ENCODE peak calls at places on chromosomes 1 and 21, in five cellular contexts. J is SK-N-SH; M is GM12878; O is effector memory CD4-positive, alpha-beta T cell; X is thyroid gland. H is an unnamed sample. For H3K4me1, the result is how much of the 10 kb centered on the place peaks cover.

GRCh38 chr1:207817778-207818751 is 66.2 kb downstream of the CD46 start:
- DNase-seq in M (no peak), J (no peak), X (no peak), O (no peak), H (no peak)

GRCh38 chr1:173867753-173868265 is at the start of gene GAS5:
- DNase-seq in J (no peak), M (peak), X (peak), O (peak), H (peak)

GRCh38 chr1:41681331-41682136 is 197.1 kb upstream of the EDN2 start:
- DNase-seq in X (no peak), O (no peak), M (no peak), J (no peak), H (no peak)

GRCh38 chr1:44733365-44733764 is 2.4 kb upstream of the RNU5D-1 start:
- DNase-seq in O (no peak), J (no peak), X (no peak), M (no peak), H (no peak)

GRCh38 chr1:68198752-68199151 is 33.6 kb downstream of the WLS start:
- DNase-seq in O (no peak), J (no peak), M (no peak), X (no peak), H (no peak)

GRCh38 chr1:54224233-54224632 is 24.3 kb downstream of the MRPL37 start:
- DNase-seq in O (no peak), X (no peak), J (no peak), M (no peak), H (no peak)

GRCh38 chr1:230730979-230731378 is 16.2 kb upstream of the CAPN9 start:
- DNase-seq in X (no peak), O (no peak), J (no peak), M (no peak), H (no peak)

GRCh38 chr1:35769188-35769758 is 505 bp downstream of the CLSPN start:
- DNase-seq in X (peak), M (peak), O (peak), J (peak), H (peak)

GRCh38 chr1:233245191-233245765 is 50.2 kb downstream of the PCNX2 start:
- DNase-seq in O (no peak), M (no peak), J (no peak), X (no peak), H (no peak)

GRCh38 chr21:31892686-31893085 is 19.9 kb downstream of the HUNK start:
- DNase-seq in M (no peak), J (no peak), O (no peak), X (no peak), H (no peak)

GRCh38 chr1:98288494-98288893 is 367.7 kb upstream of the DPYD start:
- DNase-seq in X (no peak), J (no peak), O (no peak), M (no peak), H (no peak)

GRCh38 chr1:111221633-111222286 is 5.8 kb upstream of the CHI3L2 start:
- DNase-seq in J (no peak), M (peak), O (no peak), X (no peak), H (no peak)

GRCh38 chr1:168360151-168360550 is 79.5 kb downstream of the TBX19 start:
- DNase-seq in J (no peak), X (no peak), M (no peak), O (no peak), H (no peak)

GRCh38 chr1:153520818-153521476 is 14.8 kb downstream of the S100A6 start:
- DNase-seq in M (no peak), X (no peak), O (no peak), J (peak), H (no peak)

GRCh38 chr1:182643699-182644098 is 39.5 kb upstream of the RGS16 start:
- DNase-seq in X (no peak), O (no peak), J (no peak), M (no peak), H (no peak)

GRCh38 chr1:100164226-100164625 is 13.8 kb downstream of the LRRC39 start:
- DNase-seq in X (no peak), M (no peak), J (no peak), O (no peak), H (no peak)

GRCh38 chr1:226893936-226894335 is 23.5 kb downstream of the PSEN2 start:
- DNase-seq in J (no peak), O (no peak), M (no peak), X (no peak), H (no peak)

GRCh38 chr1:23810818-23811420 is 10.4 kb upstream of the GALE start:
- DNase-seq in X (peak), O (no peak), M (peak), J (peak), H (peak)

GRCh38 chr1:204647114-204647804 is 38.3 kb downstream of the LRRN2 start:
- DNase-seq in M (peak), X (peak), O (no peak), J (no peak), H (peak)

GRCh38 chr21:45543710-45544448 is 1.6 kb upstream of the SLC19A1 start:
- DNase-seq in O (no peak), M (no peak), X (peak), J (peak), H (peak)

GRCh38 chr1:174768949-174769348 is 230.8 kb upstream of the CACYBP start:
- DNase-seq in M (no peak), X (no peak), J (no peak), O (no peak), H (no peak)

GRCh38 chr1:223531742-223532341 is 133.7 kb downstream of the CAPN8 start:
- DNase-seq in M (no peak), O (no peak), J (peak), X (peak), H (peak)

GRCh38 chr1:19445417-19446342 is 39.7 kb downstream of the CAPZB start:
- DNase-seq in M (no peak), O (no peak), J (peak), X (peak), H (peak)
- H3K4me1 ChIP-seq in M (under half), O (under half), J (half or more), X (half or more), H (half or more)

GRCh38 chr1:167145965-167146364 is 52.1 kb downstream of the STYXL2 start:
- DNase-seq in J (no peak), M (no peak), X (no peak), O (no peak), H (no peak)

GRCh38 chr1:167150434-167150833 is 56.6 kb downstream of the STYXL2 start:
- DNase-seq in J (no peak), X (no peak), M (no peak), O (no peak), H (no peak)

GRCh38 chr1:167141963-167142362 is 48.1 kb downstream of the STYXL2 start:
- DNase-seq in M (no peak), J (no peak), O (no peak), X (no peak), H (no peak)

GRCh38 chr1:167148388-167148787 is 54.5 kb downstream of the STYXL2 start:
- DNase-seq in X (no peak), O (no peak), J (no peak), M (no peak), H (no peak)

GRCh38 chr1:167146903-167147539 is 53.1 kb downstream of the STYXL2 start:
- DNase-seq in M (no peak), X (no peak), O (no peak), J (no peak), H (no peak)
- H3K4me3 ChIP-seq in M (no peak), X (no peak), O (no peak), J (no peak), H (no peak)

GRCh38 chr21:33967086-33967571 is 51.5 kb upstream of the ATP5PO start:
- DNase-seq in X (no peak), O (no peak), J (no peak), M (no peak), H (no peak)

GRCh38 chr21:33971492-33972013 is 55.9 kb upstream of the ATP5PO start:
- DNase-seq in M (no peak), O (no peak), X (no peak), J (no peak), H (no peak)

GRCh38 chr21:33968082-33968997 is 52.7 kb upstream of the ATP5PO start:
- DNase-seq in X (no peak), J (no peak), O (no peak), M (no peak), H (no peak)

GRCh38 chr21:33968998-33969353 is 53.4 kb upstream of the ATP5PO start:
- DNase-seq in M (no peak), O (no peak), X (no peak), J (no peak), H (no peak)

GRCh38 chr21:33969600-33969999 is 54.0 kb upstream of the ATP5PO start:
- DNase-seq in M (no peak), J (no peak), X (no peak), O (no peak), H (no peak)
- H3K27ac ChIP-seq in M (no peak), J (peak), X (no peak), O (no peak), H (no peak)

GRCh38 chr1:9883585-9884449 is 26.3 kb downstream of the CTNNBIP1 start:
- DNase-seq in O (no peak), X (no peak), J (no peak), M (no peak), H (no peak)
- H3K4me1 ChIP-seq in O (under half), X (under half), J (under half), M (under half), H (under half)

DNA sequence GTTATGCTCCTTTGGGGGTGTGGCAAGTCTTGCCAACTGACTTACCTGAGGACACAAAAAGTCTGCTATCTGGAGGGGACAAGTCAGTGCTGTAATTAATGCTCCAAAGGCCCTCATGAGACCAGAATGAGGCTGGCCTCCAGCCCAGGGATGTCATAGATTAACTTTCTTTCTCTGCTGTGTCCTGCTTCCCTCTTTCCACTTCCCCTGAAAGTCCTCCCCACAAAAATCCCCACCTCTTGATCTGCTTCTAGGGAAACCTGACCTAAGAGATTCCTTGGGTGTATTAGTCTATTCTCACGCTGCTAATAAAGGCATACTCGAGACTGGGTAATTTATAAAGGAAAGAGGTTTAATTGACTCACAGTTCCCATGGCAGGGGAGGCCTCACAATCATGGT is 39.2 kb downstream of the RUNX3 start:
- DNase-seq in X (no peak), J (no peak), O (no peak), M (no peak), H (peak)
- H3K4me3 ChIP-seq in X (no peak), J (no peak), O (no peak), M (no peak), H (no peak)

H was measured in stomach.